ENCODE peak calls at places on chromosomes 3 and 15, in ten cellular contexts. Y is pancreas, S is GM23338, V is OCI-LY7, J is left ventricle myocardium inferior, T is heart right ventricle, C is cardiac muscle cell, X is PC-3, Q is WERI-Rb-1, H is stomach. L is an unnamed sample. For H3K36me3, the result is how much of the 10 kb centered on the place peaks cover.

GRCh38 chr3:13013151-13013561 is 60.1 kb downstream of the IQSEC1 start:
- DNase-seq in Q (no peak), J (no peak), C (no peak), V (no peak), T (no peak), Y (no peak), S (no peak), H (no peak), X (no peak), L (no peak)

GRCh38 chr3:25818335-25818734 is 28.4 kb downstream of the OXSM start:
- DNase-seq in Y (no peak), J (no peak), V (no peak), S (no peak), T (no peak), C (no peak), H (no peak), X (no peak), Q (no peak), L (no peak)

GRCh38 chr15:77627581-77627980 is 5.1 kb downstream of the LINGO1 start:
- DNase-seq in V (no peak), S (peak), T (no peak), X (no peak), Q (no peak), H (no peak), Y (no peak), C (no peak), J (no peak), L (no peak)

GRCh38 chr3:13655074-13655913 is 106.4 kb downstream of the FBLN2 start:
- DNase-seq in C (peak), T (peak), J (peak), S (peak), Q (peak), V (no peak), Y (peak), X (peak), H (peak), L (no peak)

GRCh38 chr15:92687183-92687582 is 31.6 kb upstream of the FAM174B start:
- DNase-seq in Y (no peak), J (no peak), X (peak), C (no peak), H (no peak), T (no peak), V (no peak), S (no peak), Q (no peak), L (no peak)

GRCh38 chr3:172613845-172614244 is 90.6 kb upstream of the TNFSF10 start:
- DNase-seq in J (no peak), V (no peak), Y (no peak), H (no peak), T (no peak), S (no peak), X (no peak), Q (no peak), C (no peak), L (no peak)

GRCh38 chr15:34241376-34242350 is 16.8 kb downstream of the EMC4 start:
- DNase-seq in T (no peak), Y (no peak), S (peak), J (no peak), X (peak), V (peak), C (peak), H (no peak), Q (peak), L (no peak)

GRCh38 chr3:194812177-194812576 is 126.5 kb downstream of the FAM43A start:
- DNase-seq in S (no peak), T (no peak), V (no peak), Q (no peak), J (no peak), Y (no peak), H (no peak), X (no peak), C (no peak), L (no peak)

GRCh38 chr3:39255503-39256325 is 24.1 kb downstream of the CX3CR1 start:
- DNase-seq in T (no peak), S (no peak), C (no peak), J (no peak), H (no peak), Y (no peak), X (no peak), Q (no peak), V (peak), L (peak)

GRCh38 chr15:50828610-50829206 is 63.2 kb upstream of the SPPL2A start:
- DNase-seq in V (no peak), Y (no peak), X (peak), J (no peak), S (peak), H (no peak), Q (no peak), C (no peak), T (no peak), L (no peak)

GRCh38 chr3:149554826-149555225 is 80.3 kb downstream of the TM4SF4 start:
- DNase-seq in X (peak), V (no peak), S (no peak), Y (no peak), T (no peak), J (no peak), Q (no peak), H (no peak), C (no peak), L (no peak)

GRCh38 chr15:67968564-67969440 is 85.3 kb upstream of the PIAS1 start:
- DNase-seq in Y (no peak), V (no peak), S (peak), T (no peak), J (no peak), C (no peak), H (no peak), Q (peak), X (no peak), L (no peak)

GRCh38 chr3:123090700-123091585 is 24.1 kb downstream of the PDIA5 start:
- DNase-seq in H (no peak), Y (no peak), T (no peak), X (no peak), V (no peak), Q (peak), J (no peak), C (no peak), S (no peak), L (no peak)

GRCh38 chr15:33201376-33202189 is 7.1 kb upstream of the FMN1 start:
- DNase-seq in Q (peak), X (peak), C (peak), Y (peak), V (peak), H (peak), J (no peak), S (peak), T (no peak), L (peak)

GRCh38 chr3:35777563-35777962 is 138.2 kb downstream of the ARPP21 start:
- DNase-seq in X (no peak), S (no peak), T (no peak), V (no peak), J (no peak), Y (no peak), H (no peak), C (no peak), Q (no peak), L (no peak)

GRCh38 chr15:74790080-74790916 is 8.4 kb downstream of the CSK start:
- DNase-seq in Y (no peak), H (peak), T (peak), J (peak), V (peak), S (no peak), X (no peak), C (peak), Q (no peak), L (no peak)

GRCh38 chr3:143697975-143698374 is 150.3 kb downstream of the SLC9A9 start:
- DNase-seq in C (no peak), V (no peak), Y (no peak), T (no peak), X (peak), Q (peak), H (no peak), S (no peak), J (no peak), L (no peak)

GRCh38 chr3:197750396-197750831 is 731 bp downstream of the FYTTD1 start:
- DNase-seq in J (peak), T (peak), V (peak), Q (peak), H (peak), C (peak), Y (peak), X (peak), S (peak), L (peak)

GRCh38 chr3:49785565-49786356 is 581 bp downstream of the IP6K1 start:
- DNase-seq in S (peak), X (peak), H (peak), V (peak), C (peak), Y (no peak), J (no peak), T (no peak), Q (no peak), L (no peak)

GRCh38 chr15:84689858-84690257 is 26.1 kb downstream of the SEC11A start:
- DNase-seq in H (no peak), Q (no peak), Y (no peak), C (no peak), J (no peak), V (no peak), X (no peak), S (no peak), T (no peak), L (no peak)
- H3K36me3 ChIP-seq in H (half or more), Q (half or more), Y (under half), C (under half), J (under half), V (half or more), X (under half), S (under half), T (half or more), L (under half)

DNA sequence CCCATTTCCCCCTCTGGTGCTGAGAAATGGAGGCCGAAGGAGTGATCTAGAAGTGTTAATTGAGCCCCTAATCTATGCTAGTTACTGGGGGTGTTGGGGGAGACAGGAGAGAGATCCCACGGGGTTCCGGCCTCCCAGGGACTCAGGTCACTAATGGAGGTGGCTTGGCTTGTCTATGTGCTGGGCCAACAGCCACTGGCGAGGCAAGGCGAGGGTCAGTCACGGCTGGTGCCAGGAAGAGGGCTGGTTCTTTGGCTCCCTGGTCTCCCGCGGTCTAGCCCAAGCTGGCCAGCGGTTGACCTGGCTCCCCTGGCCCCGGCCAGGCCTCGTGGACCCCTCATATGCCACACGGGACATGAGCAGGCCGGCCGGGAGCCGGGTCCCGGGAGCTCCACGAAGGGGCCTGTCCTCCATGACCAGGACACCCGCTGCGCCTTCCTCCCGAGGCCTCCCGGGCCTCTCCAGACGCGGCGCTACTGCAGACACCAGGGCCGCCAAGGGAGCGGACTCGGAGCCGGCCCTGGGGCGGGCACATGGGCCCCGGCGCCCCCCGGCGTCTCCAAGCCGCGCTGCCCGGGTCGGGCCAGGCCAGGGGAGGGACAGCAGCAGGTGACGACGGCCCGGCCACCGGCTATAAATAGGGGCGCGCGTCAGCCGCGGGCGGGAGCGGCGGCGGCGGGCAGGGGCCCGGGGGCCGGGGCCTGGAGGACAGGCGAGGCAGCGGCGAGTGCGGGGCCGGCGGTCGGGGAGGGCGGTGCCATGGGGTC is at the start of gene ALPK3:
- DNase-seq in S (peak), J (peak), T (peak), H (peak), Y (peak), V (no peak), X (no peak), Q (peak), C (peak), L (no peak)
- TF ChIP-seq CTCF in S (no peak), J (peak), T (no peak), H (no peak), Y (no peak), V (no peak), X (no peak), Q (peak), C (no peak), L (no peak)

GRCh38 chr3:111944377-111944776 is 34.4 kb upstream of the ABHD10 start:
- DNase-seq in X (peak), C (no peak), S (no peak), Y (no peak), H (no peak), Q (no peak), J (no peak), T (no peak), V (no peak), L (no peak)
- H3K36me3 ChIP-seq in X (half or more), C (under half), S (under half), Y (under half), H (half or more), Q (under half), J (half or more), T (half or more), V (under half), L (under half)

GRCh38 chr3:32621466-32621865 is 50.8 kb upstream of the DYNC1LI1 start:
- DNase-seq in Y (no peak), Q (no peak), J (no peak), H (no peak), X (no peak), C (no peak), V (no peak), T (no peak), S (no peak), L (no peak)
- TF ChIP-seq CTCF in Y (no peak), Q (no peak), J (no peak), H (no peak), X (no peak), C (no peak), V (no peak), T (no peak), S (no peak), L (no peak)

DNA sequence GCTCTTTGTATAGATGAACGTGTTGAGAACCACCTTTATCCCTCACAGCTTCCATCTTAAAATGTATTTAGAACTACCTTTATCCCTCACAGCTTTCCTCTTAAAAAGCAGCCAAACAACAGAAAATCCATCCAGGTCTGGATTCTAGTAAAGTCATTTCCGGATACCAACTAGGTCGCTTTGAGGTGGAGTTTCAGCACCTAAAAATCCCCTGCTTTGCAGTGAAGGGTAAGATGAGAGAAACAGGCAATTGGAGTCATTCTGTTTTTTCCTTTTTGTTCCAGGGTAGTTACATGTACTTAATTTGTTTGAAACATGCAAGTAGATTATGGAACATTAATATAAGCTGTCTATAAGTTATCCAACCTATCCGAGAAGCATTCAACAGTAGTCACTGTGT is 192.0 kb downstream of the UBE2E2 start:
- DNase-seq in H (no peak), Q (no peak), T (no peak), X (no peak), V (no peak), S (no peak), J (no peak), Y (no peak), C (no peak), L (no peak)
- H3K36me3 ChIP-seq in H (under half), Q (under half), T (under half), X (under half), V (under half), S (under half), J (under half), Y (under half), C (under half), L (under half)

DNA sequence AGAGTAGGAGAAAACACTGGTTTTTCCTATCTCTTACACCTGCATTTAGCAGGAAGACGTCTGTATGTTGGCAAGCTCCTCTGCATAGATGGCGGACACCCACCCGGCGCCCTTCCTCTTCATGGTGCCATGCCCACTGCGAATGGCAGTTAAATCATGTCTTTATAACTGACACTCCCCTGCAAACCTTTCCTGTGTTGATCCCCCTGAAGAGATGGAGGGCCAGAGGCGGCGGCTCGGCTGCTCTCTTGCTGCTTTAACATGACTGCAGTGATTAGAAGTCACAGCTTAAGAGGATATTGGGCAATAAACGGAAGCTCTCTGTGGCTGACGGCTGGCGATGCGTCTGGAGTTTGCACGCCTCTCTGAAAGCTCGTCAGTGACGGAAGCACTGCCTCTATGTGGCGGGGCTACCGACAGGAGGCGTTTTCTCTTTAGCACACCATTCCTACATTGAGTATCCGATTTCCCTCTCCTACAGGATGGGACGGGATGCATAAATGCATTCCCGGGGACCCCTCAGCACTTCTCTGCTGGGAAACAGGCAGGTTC is 25.5 kb upstream of the SNRPA1 start:
- DNase-seq in Q (peak), H (peak), X (no peak), C (peak), S (peak), T (peak), V (no peak), J (peak), Y (no peak), L (peak)
- TF ChIP-seq CTCF in Q (peak), H (no peak), X (no peak), C (peak), S (peak), T (no peak), V (no peak), J (no peak), Y (no peak), L (peak)

L was measured in lung.